ENCODE peak calls at places on chromosome X, in eight cellular contexts. One of them, this sample, is unnamed.

GRCh38 chrX:47497274-47497673 is 14.3 kb upstream of the ZNF41 start:
- DNase-seq in fibroblast of lung: peak; percentile 20
- DNase-seq in mammary epithelial cell: no peak
- DNase-seq in astrocyte: no peak
- DNase-seq in lower lobe of right lung: no peak
- DNase-seq in uterus: no peak
- DNase-seq in spleen: no peak
- DNase-seq in stomach: no peak
- DNase-seq in this sample: no peak

GRCh38 chrX:71994601-71995000 is 84.0 kb downstream of the NHSL2 start:
- DNase-seq in stomach: no peak
- DNase-seq in lower lobe of right lung: no peak
- DNase-seq in astrocyte: no peak
- DNase-seq in mammary epithelial cell: peak; percentile 11
- DNase-seq in fibroblast of lung: peak; percentile 39
- DNase-seq in spleen: no peak
- DNase-seq in uterus: no peak
- DNase-seq in this sample: peak; percentile 82

GRCh38 chrX:118727686-118728339 is 407 bp downstream of the IL13RA1 start:
- DNase-seq in astrocyte: peak; percentile 8
- DNase-seq in mammary epithelial cell: peak; percentile 18
- DNase-seq in lower lobe of right lung: peak; percentile 67
- DNase-seq in fibroblast of lung: peak; percentile 36
- DNase-seq in uterus: peak; percentile 37
- DNase-seq in stomach: peak; percentile 43
- DNase-seq in spleen: peak; percentile 83
- DNase-seq in this sample: no peak

GRCh38 chrX:24371391-24371972 is 11.0 kb downstream of the SUPT20HL1 start:
- DNase-seq in lower lobe of right lung: no peak
- DNase-seq in mammary epithelial cell: peak; percentile 41
- DNase-seq in astrocyte: peak; percentile 30
- DNase-seq in fibroblast of lung: peak; percentile 44
- DNase-seq in uterus: peak; percentile 54
- DNase-seq in spleen: no peak
- DNase-seq in stomach: peak; percentile 67
- DNase-seq in this sample: peak; percentile 13

GRCh38 chrX:155694649-155695048 is 81.9 kb upstream of the TMLHE start:
- DNase-seq in spleen: no peak
- DNase-seq in uterus: no peak
- DNase-seq in fibroblast of lung: no peak
- DNase-seq in stomach: no peak
- DNase-seq in lower lobe of right lung: no peak
- DNase-seq in astrocyte: no peak
- DNase-seq in mammary epithelial cell: no peak
- DNase-seq in this sample: no peak

GRCh38 chrX:35115205-35115604 is 172.6 kb downstream of the FAM47B start:
- DNase-seq in fibroblast of lung: peak; percentile 68
- DNase-seq in uterus: no peak
- DNase-seq in astrocyte: peak; percentile 57
- DNase-seq in stomach: no peak
- DNase-seq in mammary epithelial cell: no peak
- DNase-seq in lower lobe of right lung: no peak
- DNase-seq in spleen: no peak
- DNase-seq in this sample: peak; percentile 17

GRCh38 chrX:40189621-40190020 is 91.9 kb upstream of the BCOR start:
- DNase-seq in uterus: no peak
- DNase-seq in stomach: no peak
- DNase-seq in fibroblast of lung: no peak
- DNase-seq in astrocyte: no peak
- DNase-seq in mammary epithelial cell: no peak
- DNase-seq in spleen: no peak
- DNase-seq in lower lobe of right lung: no peak
- DNase-seq in this sample: no peak

GRCh38 chrX:2715066-2715600 is 24.0 kb downstream of the CD99 start:
- DNase-seq in stomach: no peak
- DNase-seq in mammary epithelial cell: no peak
- DNase-seq in astrocyte: no peak
- DNase-seq in spleen: no peak
- DNase-seq in fibroblast of lung: no peak
- DNase-seq in lower lobe of right lung: no peak
- DNase-seq in uterus: no peak
- DNase-seq in this sample: no peak

GRCh38 chrX:1391370-1391706 is 575 bp downstream of the SLC25A6 start:
- DNase-seq in stomach: no peak
- DNase-seq in lower lobe of right lung: no peak
- DNase-seq in spleen: no peak
- DNase-seq in uterus: no peak
- DNase-seq in mammary epithelial cell: no peak
- DNase-seq in fibroblast of lung: no peak
- DNase-seq in astrocyte: no peak
- DNase-seq in this sample: no peak

GRCh38 chrX:40158036-40158706 is 60.4 kb upstream of the BCOR start:
- DNase-seq in spleen: peak; percentile 86
- DNase-seq in lower lobe of right lung: peak; percentile 54
- DNase-seq in stomach: no peak
- DNase-seq in uterus: peak; percentile 38
- DNase-seq in astrocyte: no peak
- DNase-seq in fibroblast of lung: no peak
- DNase-seq in mammary epithelial cell: no peak
- DNase-seq in this sample: no peak

GRCh38 chrX:15404712-15405111 is 20.5 kb upstream of the VEGFD start:
- DNase-seq in astrocyte: no peak
- DNase-seq in mammary epithelial cell: no peak
- DNase-seq in uterus: peak; percentile 48
- DNase-seq in stomach: no peak
- DNase-seq in lower lobe of right lung: no peak
- DNase-seq in fibroblast of lung: no peak
- DNase-seq in spleen: no peak
- DNase-seq in this sample: no peak

GRCh38 chrX:108223606-108224005 is 132.0 kb downstream of the ATG4A start:
- DNase-seq in fibroblast of lung: peak; percentile 1
- DNase-seq in stomach: no peak
- DNase-seq in uterus: peak; percentile 48
- DNase-seq in astrocyte: no peak
- DNase-seq in lower lobe of right lung: no peak
- DNase-seq in spleen: no peak
- DNase-seq in mammary epithelial cell: no peak
- DNase-seq in this sample: no peak

GRCh38 chrX:21487832-21488231 is 113.6 kb downstream of the CNKSR2 start:
- DNase-seq in stomach: no peak
- DNase-seq in mammary epithelial cell: peak; percentile 64
- DNase-seq in fibroblast of lung: peak; percentile 23
- DNase-seq in astrocyte: peak; percentile 13
- DNase-seq in lower lobe of right lung: no peak
- DNase-seq in spleen: no peak
- DNase-seq in uterus: no peak
- DNase-seq in this sample: peak; percentile 71

GRCh38 chrX:128728943-128729342 is 676.7 kb upstream of the ACTRT1 start:
- DNase-seq in spleen: no peak
- DNase-seq in uterus: no peak
- DNase-seq in stomach: no peak
- DNase-seq in mammary epithelial cell: no peak
- DNase-seq in lower lobe of right lung: no peak
- DNase-seq in fibroblast of lung: no peak
- DNase-seq in astrocyte: no peak
- DNase-seq in this sample: no peak

GRCh38 chrX:136752796-136753195 is 27.9 kb downstream of the ARHGEF6 start:
- DNase-seq in stomach: no peak
- DNase-seq in fibroblast of lung: peak; percentile 20
- DNase-seq in lower lobe of right lung: no peak
- DNase-seq in uterus: no peak
- DNase-seq in astrocyte: no peak
- DNase-seq in spleen: no peak
- DNase-seq in mammary epithelial cell: no peak
- DNase-seq in this sample: no peak

GRCh38 chrX:47184486-47184885 is 9.1 kb upstream of the UBA1 start:
- DNase-seq in astrocyte: no peak
- DNase-seq in mammary epithelial cell: no peak
- DNase-seq in fibroblast of lung: no peak
- DNase-seq in lower lobe of right lung: no peak
- DNase-seq in spleen: peak; percentile 32
- DNase-seq in stomach: no peak
- DNase-seq in uterus: no peak
- DNase-seq in this sample: no peak

GRCh38 chrX:134513091-134513490 is 53.1 kb downstream of the HPRT1 start:
- DNase-seq in uterus: no peak
- DNase-seq in spleen: no peak
- DNase-seq in stomach: no peak
- DNase-seq in lower lobe of right lung: no peak
- DNase-seq in mammary epithelial cell: peak; percentile 27
- DNase-seq in astrocyte: no peak
- DNase-seq in fibroblast of lung: no peak
- DNase-seq in this sample: peak; percentile 34

GRCh38 chrX:44432641-44433040 is 89.2 kb upstream of the EFHC2 start:
- DNase-seq in lower lobe of right lung: no peak
- DNase-seq in astrocyte: no peak
- DNase-seq in fibroblast of lung: no peak
- DNase-seq in mammary epithelial cell: no peak
- DNase-seq in spleen: no peak
- DNase-seq in stomach: no peak
- DNase-seq in uterus: no peak
- DNase-seq in this sample: peak; percentile 28

GRCh38 chrX:44439242-44439641 is 95.8 kb upstream of the EFHC2 start:
- DNase-seq in mammary epithelial cell: no peak
- DNase-seq in lower lobe of right lung: no peak
- DNase-seq in stomach: no peak
- DNase-seq in spleen: no peak
- DNase-seq in fibroblast of lung: no peak
- DNase-seq in astrocyte: no peak
- DNase-seq in uterus: no peak
- DNase-seq in this sample: no peak

GRCh38 chrX:44431206-44431605 is 87.7 kb upstream of the EFHC2 start:
- DNase-seq in spleen: no peak
- DNase-seq in uterus: no peak
- DNase-seq in fibroblast of lung: peak; percentile 53
- DNase-seq in stomach: no peak
- DNase-seq in mammary epithelial cell: peak; percentile 81
- DNase-seq in astrocyte: peak; percentile 41
- DNase-seq in lower lobe of right lung: no peak
- DNase-seq in this sample: peak; percentile 73

GRCh38 chrX:44433556-44433955 is 90.1 kb upstream of the EFHC2 start:
- DNase-seq in astrocyte: peak; percentile 50
- DNase-seq in spleen: no peak
- DNase-seq in uterus: no peak
- DNase-seq in lower lobe of right lung: no peak
- DNase-seq in mammary epithelial cell: no peak
- DNase-seq in stomach: no peak
- DNase-seq in fibroblast of lung: peak; percentile 55
- DNase-seq in this sample: no peak

DNA sequence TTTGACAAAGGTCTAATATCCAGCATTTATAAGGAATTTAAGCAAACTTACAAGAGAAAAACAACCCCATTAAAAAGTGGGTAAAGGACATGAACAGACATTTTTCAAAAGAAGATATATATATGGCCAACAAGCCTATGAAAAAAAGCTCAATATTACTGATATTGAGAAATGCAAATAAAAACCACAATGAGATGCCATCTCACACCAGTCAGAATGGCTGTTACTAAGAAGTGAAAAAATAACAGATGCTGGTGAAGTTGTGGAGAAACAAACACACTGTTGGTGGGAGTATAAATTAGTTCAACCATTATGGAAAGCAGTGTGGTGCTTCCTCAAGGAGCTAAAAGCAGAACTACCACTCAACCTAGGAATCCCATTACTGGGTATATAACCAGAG is 91.6 kb upstream of the EFHC2 start:
- DNase-seq in spleen: no peak
- DNase-seq in mammary epithelial cell: no peak
- DNase-seq in uterus: no peak
- DNase-seq in lower lobe of right lung: no peak
- DNase-seq in fibroblast of lung: no peak
- DNase-seq in astrocyte: no peak
- DNase-seq in stomach: no peak
- DNase-seq in this sample: no peak
- H3K4me1 ChIP-seq in spleen: no peaks in the 10 kb centered on the region
- H3K4me1 ChIP-seq in mammary epithelial cell: peaks cover 14% of the 10 kb centered on the region
- H3K4me1 ChIP-seq in uterus: no peaks in the 10 kb centered on the region
- H3K4me1 ChIP-seq in lower lobe of right lung: no peaks in the 10 kb centered on the region
- H3K4me1 ChIP-seq in fibroblast of lung: no peaks in the 10 kb centered on the region
- H3K4me1 ChIP-seq in astrocyte: no peaks in the 10 kb centered on the region
- H3K4me1 ChIP-seq in stomach: no peaks in the 10 kb centered on the region
- H3K4me1 ChIP-seq in this sample: no peaks in the 10 kb centered on the region

GRCh38 chrX:11944486-11944885 is 186.4 kb downstream of the MSL3 start:
- DNase-seq in uterus: no peak
- DNase-seq in astrocyte: peak; percentile 39
- DNase-seq in fibroblast of lung: peak; percentile 53
- DNase-seq in spleen: no peak
- DNase-seq in lower lobe of right lung: no peak
- DNase-seq in stomach: no peak
- DNase-seq in mammary epithelial cell: peak; percentile 67
- DNase-seq in this sample: peak; percentile 51
- TF ChIP-seq CTCF in uterus: no peak
- TF ChIP-seq CTCF in astrocyte: peak; percentile 50
- TF ChIP-seq CTCF in fibroblast of lung: peak; percentile 64
- TF ChIP-seq CTCF in spleen: no peak
- TF ChIP-seq CTCF in lower lobe of right lung: peak; percentile 20
- TF ChIP-seq CTCF in stomach: no peak
- TF ChIP-seq CTCF in mammary epithelial cell: peak; percentile 68
- TF ChIP-seq CTCF in this sample: peak; percentile 63

GRCh38 chrX:38807873-38808272 is 6.6 kb downstream of the MID1IP1 start:
- DNase-seq in uterus: no peak
- DNase-seq in stomach: no peak
- DNase-seq in fibroblast of lung: peak; percentile 41
- DNase-seq in lower lobe of right lung: no peak
- DNase-seq in astrocyte: no peak
- DNase-seq in spleen: no peak
- DNase-seq in mammary epithelial cell: no peak
- DNase-seq in this sample: no peak
- H3K27ac ChIP-seq in uterus: no peak overlapping the region
- H3K27ac ChIP-seq in stomach: no peak overlapping the region
- H3K27ac ChIP-seq in fibroblast of lung: no peak overlapping the region
- H3K27ac ChIP-seq in lower lobe of right lung: no peak overlapping the region
- H3K27ac ChIP-seq in astrocyte: no peak overlapping the region
- H3K27ac ChIP-seq in spleen: peak overlapping the region; percentile 46
- H3K27ac ChIP-seq in mammary epithelial cell: no peak overlapping the region
- H3K27ac ChIP-seq in this sample: no peak overlapping the region

GRCh38 chrX:6026980-6027379 is 201.7 kb downstream of the NLGN4X start:
- DNase-seq in fibroblast of lung: peak; percentile 10
- DNase-seq in astrocyte: no peak
- DNase-seq in mammary epithelial cell: no peak
- DNase-seq in spleen: no peak
- DNase-seq in stomach: no peak
- DNase-seq in uterus: no peak
- DNase-seq in lower lobe of right lung: no peak
- DNase-seq in this sample: no peak

GRCh38 chrX:6029014-6029413 is 199.7 kb downstream of the NLGN4X start:
- DNase-seq in astrocyte: no peak
- DNase-seq in uterus: no peak
- DNase-seq in mammary epithelial cell: no peak
- DNase-seq in fibroblast of lung: no peak
- DNase-seq in spleen: no peak
- DNase-seq in stomach: no peak
- DNase-seq in lower lobe of right lung: no peak
- DNase-seq in this sample: no peak

GRCh38 chrX:6026484-6026883 is 202.2 kb downstream of the NLGN4X start:
- DNase-seq in astrocyte: no peak
- DNase-seq in mammary epithelial cell: no peak
- DNase-seq in stomach: no peak
- DNase-seq in lower lobe of right lung: no peak
- DNase-seq in fibroblast of lung: no peak
- DNase-seq in uterus: no peak
- DNase-seq in spleen: no peak
- DNase-seq in this sample: no peak

GRCh38 chrX:6021316-6022091 is 207.2 kb downstream of the NLGN4X start:
- DNase-seq in spleen: no peak
- DNase-seq in uterus: no peak
- DNase-seq in lower lobe of right lung: no peak
- DNase-seq in stomach: peak; percentile 49
- DNase-seq in astrocyte: peak; percentile 21
- DNase-seq in mammary epithelial cell: peak; percentile 37
- DNase-seq in fibroblast of lung: peak; percentile 27
- DNase-seq in this sample: peak; percentile 22

GRCh38 chrX:6024204-6024603 is 204.5 kb downstream of the NLGN4X start:
- DNase-seq in spleen: no peak
- DNase-seq in fibroblast of lung: peak; percentile 82
- DNase-seq in stomach: no peak
- DNase-seq in lower lobe of right lung: no peak
- DNase-seq in astrocyte: peak; percentile 76
- DNase-seq in mammary epithelial cell: peak; percentile 79
- DNase-seq in uterus: no peak
- DNase-seq in this sample: peak; percentile 69
- H3K4me1 ChIP-seq in spleen: no peaks in the 10 kb centered on the region
- H3K4me1 ChIP-seq in fibroblast of lung: no peaks in the 10 kb centered on the region
- H3K4me1 ChIP-seq in stomach: no peaks in the 10 kb centered on the region
- H3K4me1 ChIP-seq in lower lobe of right lung: no peaks in the 10 kb centered on the region
- H3K4me1 ChIP-seq in astrocyte: peaks cover 4% of the 10 kb centered on the region
- H3K4me1 ChIP-seq in mammary epithelial cell: peaks cover 20% of the 10 kb centered on the region
- H3K4me1 ChIP-seq in uterus: no peaks in the 10 kb centered on the region
- H3K4me1 ChIP-seq in this sample: peaks cover 6% of the 10 kb centered on the region

This sample was measured in foreskin keratinocyte.